ENCODE peak calls at places on chromosomes 7 and 10, in eight cellular contexts. One of them, this sample, is unnamed.

GRCh38 chr7:1301054-1301811 is 68.6 kb downstream of the UNCX start:
- DNase-seq in GM03348: no peak
- DNase-seq in activated T-cell treated with anti-CD3 and anti-CD28 coated beads, Interleukin-2, amount 50 U/mL, for 4 hours: no peak
- DNase-seq in RWPE1: no peak
- DNase-seq in left colon: no peak
- DNase-seq in NCI-H446: no peak
- DNase-seq in KG1: no peak
- DNase-seq in NCI-H1105: no peak
- DNase-seq in this sample: no peak

GRCh38 chr7:55033241-55033846 is 14.5 kb downstream of the EGFR start:
- DNase-seq in NCI-H1105: no peak
- DNase-seq in GM03348: no peak
- DNase-seq in left colon: no peak
- DNase-seq in RWPE1: no peak
- DNase-seq in activated T-cell treated with anti-CD3 and anti-CD28 coated beads, Interleukin-2, amount 50 U/mL, for 4 hours: no peak
- DNase-seq in KG1: no peak
- DNase-seq in NCI-H446: no peak
- DNase-seq in this sample: no peak

GRCh38 chr7:608361-608760 is 88.7 kb upstream of the PDGFA start:
- DNase-seq in GM03348: no peak
- DNase-seq in left colon: no peak
- DNase-seq in KG1: no peak
- DNase-seq in RWPE1: no peak
- DNase-seq in NCI-H446: no peak
- DNase-seq in NCI-H1105: no peak
- DNase-seq in activated T-cell treated with anti-CD3 and anti-CD28 coated beads, Interleukin-2, amount 50 U/mL, for 4 hours: no peak
- DNase-seq in this sample: no peak

GRCh38 chr10:43842496-43842895 is 193.8 kb upstream of the ZNF32 start:
- DNase-seq in RWPE1: no peak
- DNase-seq in activated T-cell treated with anti-CD3 and anti-CD28 coated beads, Interleukin-2, amount 50 U/mL, for 4 hours: no peak
- DNase-seq in NCI-H1105: no peak
- DNase-seq in KG1: no peak
- DNase-seq in GM03348: no peak
- DNase-seq in NCI-H446: no peak
- DNase-seq in left colon: no peak
- DNase-seq in this sample: no peak

GRCh38 chr7:91264083-91264923 is at the start of gene FZD1:
- DNase-seq in NCI-H446: peak
- DNase-seq in activated T-cell treated with anti-CD3 and anti-CD28 coated beads, Interleukin-2, amount 50 U/mL, for 4 hours: no peak
- DNase-seq in KG1: peak
- DNase-seq in RWPE1: peak
- DNase-seq in left colon: peak
- DNase-seq in NCI-H1105: peak
- DNase-seq in GM03348: peak
- DNase-seq in this sample: peak

GRCh38 chr10:30207485-30208052 is 141.5 kb downstream of the MTPAP start:
- DNase-seq in GM03348: no peak
- DNase-seq in NCI-H446: no peak
- DNase-seq in left colon: no peak
- DNase-seq in RWPE1: no peak
- DNase-seq in activated T-cell treated with anti-CD3 and anti-CD28 coated beads, Interleukin-2, amount 50 U/mL, for 4 hours: no peak
- DNase-seq in NCI-H1105: no peak
- DNase-seq in KG1: no peak
- DNase-seq in this sample: no peak

GRCh38 chr7:125358551-125359167 is 429.0 kb upstream of the POT1 start:
- DNase-seq in NCI-H1105: no peak
- DNase-seq in RWPE1: no peak
- DNase-seq in left colon: no peak
- DNase-seq in GM03348: no peak
- DNase-seq in activated T-cell treated with anti-CD3 and anti-CD28 coated beads, Interleukin-2, amount 50 U/mL, for 4 hours: no peak
- DNase-seq in NCI-H446: no peak
- DNase-seq in KG1: no peak
- DNase-seq in this sample: no peak

GRCh38 chr10:34486008-34486407 is 329.1 kb downstream of the PARD3 start:
- DNase-seq in NCI-H446: no peak
- DNase-seq in GM03348: no peak
- DNase-seq in left colon: no peak
- DNase-seq in KG1: no peak
- DNase-seq in NCI-H1105: no peak
- DNase-seq in activated T-cell treated with anti-CD3 and anti-CD28 coated beads, Interleukin-2, amount 50 U/mL, for 4 hours: no peak
- DNase-seq in RWPE1: no peak
- DNase-seq in this sample: no peak

GRCh38 chr10:3740157-3740871 is 44.7 kb downstream of the KLF6 start:
- DNase-seq in NCI-H1105: no peak
- DNase-seq in NCI-H446: no peak
- DNase-seq in GM03348: peak
- DNase-seq in activated T-cell treated with anti-CD3 and anti-CD28 coated beads, Interleukin-2, amount 50 U/mL, for 4 hours: no peak
- DNase-seq in KG1: no peak
- DNase-seq in left colon: no peak
- DNase-seq in RWPE1: peak
- DNase-seq in this sample: peak

GRCh38 chr7:76386691-76387260 is 22.7 kb downstream of the SSC4D start:
- DNase-seq in GM03348: peak
- DNase-seq in left colon: no peak
- DNase-seq in activated T-cell treated with anti-CD3 and anti-CD28 coated beads, Interleukin-2, amount 50 U/mL, for 4 hours: no peak
- DNase-seq in NCI-H1105: no peak
- DNase-seq in KG1: no peak
- DNase-seq in NCI-H446: no peak
- DNase-seq in RWPE1: no peak
- DNase-seq in this sample: no peak

GRCh38 chr7:159012353-159013069 is 132.2 kb downstream of the VIPR2 start:
- DNase-seq in KG1: no peak
- DNase-seq in GM03348: no peak
- DNase-seq in RWPE1: no peak
- DNase-seq in NCI-H1105: no peak
- DNase-seq in NCI-H446: no peak
- DNase-seq in activated T-cell treated with anti-CD3 and anti-CD28 coated beads, Interleukin-2, amount 50 U/mL, for 4 hours: no peak
- DNase-seq in left colon: peak
- DNase-seq in this sample: no peak

GRCh38 chr7:108307246-108307982 is 148.8 kb downstream of the NRCAM start:
- DNase-seq in NCI-H1105: no peak
- DNase-seq in activated T-cell treated with anti-CD3 and anti-CD28 coated beads, Interleukin-2, amount 50 U/mL, for 4 hours: no peak
- DNase-seq in RWPE1: no peak
- DNase-seq in GM03348: no peak
- DNase-seq in KG1: no peak
- DNase-seq in left colon: no peak
- DNase-seq in NCI-H446: no peak
- DNase-seq in this sample: no peak

GRCh38 chr10:127426746-127427145 is 122.4 kb upstream of the NPS start:
- DNase-seq in activated T-cell treated with anti-CD3 and anti-CD28 coated beads, Interleukin-2, amount 50 U/mL, for 4 hours: no peak
- DNase-seq in NCI-H446: no peak
- DNase-seq in left colon: no peak
- DNase-seq in NCI-H1105: no peak
- DNase-seq in RWPE1: no peak
- DNase-seq in GM03348: no peak
- DNase-seq in KG1: no peak
- DNase-seq in this sample: no peak

GRCh38 chr7:78924581-78924980 is 528.9 kb downstream of the MAGI2 start:
- DNase-seq in RWPE1: peak
- DNase-seq in activated T-cell treated with anti-CD3 and anti-CD28 coated beads, Interleukin-2, amount 50 U/mL, for 4 hours: no peak
- DNase-seq in left colon: no peak
- DNase-seq in KG1: no peak
- DNase-seq in NCI-H446: peak
- DNase-seq in NCI-H1105: no peak
- DNase-seq in GM03348: peak
- DNase-seq in this sample: no peak

GRCh38 chr7:134153493-134154093 is 26.5 kb downstream of the LRGUK start:
- DNase-seq in KG1: no peak
- DNase-seq in NCI-H446: no peak
- DNase-seq in left colon: no peak
- DNase-seq in activated T-cell treated with anti-CD3 and anti-CD28 coated beads, Interleukin-2, amount 50 U/mL, for 4 hours: no peak
- DNase-seq in NCI-H1105: no peak
- DNase-seq in RWPE1: no peak
- DNase-seq in GM03348: no peak
- DNase-seq in this sample: no peak

GRCh38 chr7:158560386-158560785 is 27.2 kb downstream of the PTPRN2 start:
- DNase-seq in NCI-H446: no peak
- DNase-seq in activated T-cell treated with anti-CD3 and anti-CD28 coated beads, Interleukin-2, amount 50 U/mL, for 4 hours: no peak
- DNase-seq in left colon: no peak
- DNase-seq in RWPE1: no peak
- DNase-seq in NCI-H1105: no peak
- DNase-seq in GM03348: no peak
- DNase-seq in KG1: no peak
- DNase-seq in this sample: no peak

GRCh38 chr7:27921081-27921836 is 181.3 kb downstream of the TAX1BP1 start:
- DNase-seq in KG1: peak
- DNase-seq in GM03348: peak
- DNase-seq in RWPE1: peak
- DNase-seq in NCI-H1105: peak
- DNase-seq in left colon: no peak
- DNase-seq in activated T-cell treated with anti-CD3 and anti-CD28 coated beads, Interleukin-2, amount 50 U/mL, for 4 hours: no peak
- DNase-seq in NCI-H446: peak
- DNase-seq in this sample: peak

GRCh38 chr7:112358456-112358855 is 91.8 kb upstream of the IFRD1 start:
- DNase-seq in activated T-cell treated with anti-CD3 and anti-CD28 coated beads, Interleukin-2, amount 50 U/mL, for 4 hours: no peak
- DNase-seq in left colon: no peak
- DNase-seq in NCI-H1105: no peak
- DNase-seq in GM03348: no peak
- DNase-seq in NCI-H446: peak
- DNase-seq in KG1: no peak
- DNase-seq in RWPE1: peak
- DNase-seq in this sample: no peak

GRCh38 chr7:2474813-2475677 is 1.2 kb downstream of the GRIFIN start:
- DNase-seq in NCI-H446: no peak
- DNase-seq in KG1: no peak
- DNase-seq in left colon: no peak
- DNase-seq in RWPE1: no peak
- DNase-seq in NCI-H1105: no peak
- DNase-seq in activated T-cell treated with anti-CD3 and anti-CD28 coated beads, Interleukin-2, amount 50 U/mL, for 4 hours: no peak
- DNase-seq in GM03348: no peak
- DNase-seq in this sample: peak

GRCh38 chr10:61900829-61901783 is at the start of gene ARID5B:
- DNase-seq in NCI-H446: peak
- DNase-seq in left colon: peak
- DNase-seq in KG1: peak
- DNase-seq in RWPE1: peak
- DNase-seq in activated T-cell treated with anti-CD3 and anti-CD28 coated beads, Interleukin-2, amount 50 U/mL, for 4 hours: peak
- DNase-seq in NCI-H1105: peak
- DNase-seq in GM03348: peak
- DNase-seq in this sample: peak

GRCh38 chr10:110207805-110208613 is 604 bp downstream of the MXI1 start:
- DNase-seq in KG1: peak
- DNase-seq in NCI-H446: no peak
- DNase-seq in NCI-H1105: no peak
- DNase-seq in RWPE1: peak
- DNase-seq in left colon: peak
- DNase-seq in GM03348: peak
- DNase-seq in activated T-cell treated with anti-CD3 and anti-CD28 coated beads, Interleukin-2, amount 50 U/mL, for 4 hours: peak
- DNase-seq in this sample: no peak

GRCh38 chr10:6213257-6213905 is 10.6 kb downstream of the PFKFB3 start:
- DNase-seq in NCI-H1105: no peak
- DNase-seq in GM03348: no peak
- DNase-seq in KG1: no peak
- DNase-seq in RWPE1: no peak
- DNase-seq in activated T-cell treated with anti-CD3 and anti-CD28 coated beads, Interleukin-2, amount 50 U/mL, for 4 hours: no peak
- DNase-seq in left colon: no peak
- DNase-seq in NCI-H446: no peak
- DNase-seq in this sample: no peak

GRCh38 chr7:44226396-44226753 is 25.6 kb downstream of the YKT6 start:
- DNase-seq in RWPE1: no peak
- DNase-seq in left colon: no peak
- DNase-seq in GM03348: no peak
- DNase-seq in NCI-H1105: no peak
- DNase-seq in activated T-cell treated with anti-CD3 and anti-CD28 coated beads, Interleukin-2, amount 50 U/mL, for 4 hours: no peak
- DNase-seq in KG1: no peak
- DNase-seq in NCI-H446: no peak
- DNase-seq in this sample: no peak

GRCh38 chr7:13240349-13240748 is 552.9 kb downstream of the ARL4A start:
- DNase-seq in left colon: no peak
- DNase-seq in GM03348: peak
- DNase-seq in NCI-H446: peak
- DNase-seq in NCI-H1105: no peak
- DNase-seq in KG1: no peak
- DNase-seq in activated T-cell treated with anti-CD3 and anti-CD28 coated beads, Interleukin-2, amount 50 U/mL, for 4 hours: no peak
- DNase-seq in RWPE1: peak
- DNase-seq in this sample: no peak

GRCh38 chr7:153921408-153921807 is 130.8 kb upstream of the DPP6 start:
- DNase-seq in left colon: no peak
- DNase-seq in NCI-H1105: no peak
- DNase-seq in activated T-cell treated with anti-CD3 and anti-CD28 coated beads, Interleukin-2, amount 50 U/mL, for 4 hours: no peak
- DNase-seq in RWPE1: no peak
- DNase-seq in NCI-H446: no peak
- DNase-seq in GM03348: no peak
- DNase-seq in KG1: no peak
- DNase-seq in this sample: no peak

GRCh38 chr10:7153750-7154149 is 257.1 kb downstream of the SFMBT2 start:
- DNase-seq in GM03348: no peak
- DNase-seq in left colon: no peak
- DNase-seq in NCI-H446: no peak
- DNase-seq in activated T-cell treated with anti-CD3 and anti-CD28 coated beads, Interleukin-2, amount 50 U/mL, for 4 hours: no peak
- DNase-seq in KG1: no peak
- DNase-seq in RWPE1: peak
- DNase-seq in NCI-H1105: no peak
- DNase-seq in this sample: no peak

GRCh38 chr7:158350166-158350900 is 237.3 kb downstream of the PTPRN2 start:
- DNase-seq in NCI-H446: no peak
- DNase-seq in KG1: no peak
- DNase-seq in RWPE1: no peak
- DNase-seq in GM03348: no peak
- DNase-seq in left colon: no peak
- DNase-seq in NCI-H1105: no peak
- DNase-seq in activated T-cell treated with anti-CD3 and anti-CD28 coated beads, Interleukin-2, amount 50 U/mL, for 4 hours: no peak
- DNase-seq in this sample: no peak

GRCh38 chr10:22427890-22428571 is 82.7 kb downstream of the SPAG6 start:
- DNase-seq in NCI-H1105: peak
- DNase-seq in activated T-cell treated with anti-CD3 and anti-CD28 coated beads, Interleukin-2, amount 50 U/mL, for 4 hours: no peak
- DNase-seq in KG1: no peak
- DNase-seq in left colon: no peak
- DNase-seq in GM03348: peak
- DNase-seq in NCI-H446: peak
- DNase-seq in RWPE1: peak
- DNase-seq in this sample: no peak

GRCh38 chr7:121024568-121025055 is 36.1 kb downstream of the CPED1 start:
- DNase-seq in GM03348: no peak
- DNase-seq in left colon: no peak
- DNase-seq in RWPE1: no peak
- DNase-seq in NCI-H1105: no peak
- DNase-seq in KG1: no peak
- DNase-seq in activated T-cell treated with anti-CD3 and anti-CD28 coated beads, Interleukin-2, amount 50 U/mL, for 4 hours: no peak
- DNase-seq in NCI-H446: no peak
- DNase-seq in this sample: no peak